ENCODE peak calls at places on chromosome 14, in eight cellular contexts. R is esophagus muscularis mucosa, V is sigmoid colon, B is stomach, G is H1, P is transverse colon, U is K562, J is HepG2. C is an unnamed sample.

GRCh38 chr14:105503296-105503640 is 12.2 kb downstream of the TEDC1 start:
- DNase-seq in R (no peak), V (peak), B (no peak), G (no peak), P (no peak), U (no peak), J (no peak), C (peak)

GRCh38 chr14:87705439-87705896 is 287.5 kb downstream of the GALC start:
- DNase-seq in R (peak), V (no peak), B (no peak), G (no peak), P (no peak), U (no peak), J (no peak), C (no peak)

GRCh38 chr14:96567289-96567899 is 65.2 kb downstream of the PAPOLA start:
- DNase-seq in R (no peak), V (no peak), B (no peak), G (no peak), P (no peak), U (no peak), J (peak), C (no peak)

GRCh38 chr14:76961631-76962302 is 66.7 kb downstream of the IRF2BPL start:
- DNase-seq in R (peak), V (peak), B (peak), G (peak), P (peak), U (peak), J (peak), C (peak)

GRCh38 chr14:99598774-99599173 is 5.2 kb downstream of the CCDC85C start:
- DNase-seq in R (no peak), V (no peak), B (no peak), G (no peak), P (no peak), U (no peak), J (peak), C (no peak)

GRCh38 chr14:61569783-61570182 is 125.5 kb upstream of the HIF1A start:
- DNase-seq in R (no peak), V (peak), B (peak), G (no peak), P (no peak), U (no peak), J (peak), C (no peak)

GRCh38 chr14:23561873-23562821 is 5.4 kb downstream of the AP1G2 start:
- DNase-seq in R (no peak), V (peak), B (no peak), G (no peak), P (no peak), U (no peak), J (no peak), C (no peak)

GRCh38 chr14:21098134-21098891 is at the start of gene ZNF219:
- DNase-seq in R (no peak), V (peak), B (peak), G (peak), P (peak), U (peak), J (peak), C (peak)

GRCh38 chr14:74649673-74650072 is 37.6 kb upstream of the LTBP2 start:
- DNase-seq in R (no peak), V (no peak), B (no peak), G (no peak), P (no peak), U (no peak), J (no peak), C (no peak)

GRCh38 chr14:53567236-53567785 is 389.3 kb downstream of the BMP4 start:
- DNase-seq in R (no peak), V (no peak), B (no peak), G (peak), P (no peak), U (no peak), J (no peak), C (no peak)

GRCh38 chr14:91143862-91144261 is 30.0 kb downstream of the DGLUCY start:
- DNase-seq in R (no peak), V (no peak), B (peak), G (no peak), P (no peak), U (no peak), J (no peak), C (no peak)

GRCh38 chr14:91509083-91509877 is 830 bp downstream of the PPP4R3A start:
- DNase-seq in R (no peak), V (peak), B (peak), G (no peak), P (peak), U (peak), J (peak), C (no peak)

GRCh38 chr14:31842905-31843304 is 234.2 kb upstream of the ARHGAP5 start:
- DNase-seq in R (no peak), V (no peak), B (no peak), G (no peak), P (no peak), U (no peak), J (no peak), C (no peak)

GRCh38 chr14:89228921-89229639 is 188.0 kb downstream of the FOXN3 start:
- DNase-seq in R (no peak), V (no peak), B (no peak), G (no peak), P (no peak), U (no peak), J (no peak), C (no peak)

GRCh38 chr14:85463512-85463911 is 66.4 kb upstream of the FLRT2 start:
- DNase-seq in R (no peak), V (no peak), B (no peak), G (no peak), P (no peak), U (no peak), J (no peak), C (no peak)

GRCh38 chr14:39169541-39169900 is 612 bp downstream of the TRAPPC6B start:
- DNase-seq in R (no peak), V (no peak), B (no peak), G (no peak), P (no peak), U (no peak), J (no peak), C (no peak)

GRCh38 chr14:91354979-91355685 is 62.5 kb downstream of the CCDC88C start:
- DNase-seq in R (no peak), V (no peak), B (no peak), G (peak), P (peak), U (peak), J (no peak), C (no peak)

GRCh38 chr14:96095581-96096476 is 56.7 kb downstream of the C14orf132 start:
- DNase-seq in R (no peak), V (no peak), B (peak), G (no peak), P (no peak), U (no peak), J (peak), C (peak)

GRCh38 chr14:21308479-21309237 is 28.8 kb downstream of the RPGRIP1 start:
- DNase-seq in R (no peak), V (peak), B (peak), G (peak), P (peak), U (peak), J (peak), C (peak)

GRCh38 chr14:78950654-78951053 is 780.5 kb downstream of the NRXN3 start:
- DNase-seq in R (no peak), V (no peak), B (no peak), G (no peak), P (no peak), U (no peak), J (no peak), C (no peak)

GRCh38 chr14:59406454-59407245 is 58.5 kb downstream of the GPR135 start:
- DNase-seq in R (no peak), V (no peak), B (no peak), G (no peak), P (no peak), U (no peak), J (peak), C (no peak)

GRCh38 chr14:21039585-21040369 is 2.4 kb upstream of the RNASE7 start:
- DNase-seq in R (no peak), V (peak), B (peak), G (no peak), P (peak), U (no peak), J (peak), C (no peak)

GRCh38 chr14:21019377-21019776 is 5.5 kb downstream of the NDRG2 start:
- DNase-seq in R (no peak), V (no peak), B (no peak), G (no peak), P (no peak), U (no peak), J (no peak), C (peak)

GRCh38 chr14:72104011-72104613 is 171.9 kb downstream of the RGS6 start:
- DNase-seq in R (no peak), V (no peak), B (no peak), G (peak), P (peak), U (peak), J (no peak), C (no peak)

GRCh38 chr14:55556929-55557623 is 22.9 kb upstream of the KTN1 start:
- DNase-seq in R (no peak), V (peak), B (peak), G (no peak), P (peak), U (no peak), J (peak), C (peak)

GRCh38 chr14:85122690-85123089 is 407.3 kb upstream of the FLRT2 start:
- DNase-seq in R (no peak), V (no peak), B (no peak), G (no peak), P (no peak), U (no peak), J (no peak), C (no peak)

GRCh38 chr14:101126376-101127130 is 223.0 kb upstream of the RTL1 start:
- DNase-seq in R (peak), V (peak), B (peak), G (no peak), P (no peak), U (no peak), J (no peak), C (no peak)

GRCh38 chr14:101499513-101499912 is 61.8 kb upstream of the DIO3 start:
- DNase-seq in R (no peak), V (peak), B (peak), G (no peak), P (no peak), U (no peak), J (no peak), C (no peak)

GRCh38 chr14:30389134-30389900 is 169.6 kb upstream of the G2E3 start:
- DNase-seq in R (no peak), V (no peak), B (no peak), G (no peak), P (no peak), U (no peak), J (no peak), C (no peak)

GRCh38 chr14:100778078-100778927 is 47.6 kb upstream of the MEG3 start:
- DNase-seq in R (no peak), V (peak), B (peak), G (no peak), P (no peak), U (no peak), J (no peak), C (peak)

GRCh38 chr14:26841920-26842741 is 244.3 kb upstream of the NOVA1 start:
- DNase-seq in R (no peak), V (peak), B (peak), G (no peak), P (peak), U (no peak), J (peak), C (peak)

GRCh38 chr14:83042858-83043257 is 1509.2 kb upstream of the SEL1L start:
- DNase-seq in R (no peak), V (no peak), B (no peak), G (no peak), P (no peak), U (no peak), J (no peak), C (no peak)

GRCh38 chr14:74913393-74913792 is 9.7 kb downstream of the RPS6KL1 start:
- DNase-seq in R (no peak), V (no peak), B (no peak), G (no peak), P (no peak), U (no peak), J (no peak), C (no peak)

GRCh38 chr14:91100086-91100485 is 13.8 kb upstream of the DGLUCY start:
- DNase-seq in R (no peak), V (no peak), B (no peak), G (no peak), P (no peak), U (no peak), J (no peak), C (no peak)

GRCh38 chr14:60956632-60957031 is 24.2 kb downstream of the TRMT5 start:
- DNase-seq in R (no peak), V (no peak), B (no peak), G (no peak), P (no peak), U (no peak), J (no peak), C (no peak)

GRCh38 chr14:28382460-28383220 is 383.9 kb upstream of the FOXG1 start:
- DNase-seq in R (no peak), V (no peak), B (no peak), G (no peak), P (no peak), U (no peak), J (peak), C (no peak)

GRCh38 chr14:90483551-90483950 is 86.7 kb downstream of the CALM1 start:
- DNase-seq in R (no peak), V (no peak), B (peak), G (no peak), P (peak), U (peak), J (no peak), C (no peak)

GRCh38 chr14:100440758-100441203 is 117.6 kb downstream of the SLC25A47 start:
- DNase-seq in R (no peak), V (no peak), B (no peak), G (no peak), P (no peak), U (peak), J (no peak), C (no peak)

GRCh38 chr14:20683896-20684661 is at the start of gene RNASE4:
- DNase-seq in R (peak), V (peak), B (peak), G (no peak), P (peak), U (peak), J (peak), C (peak)

GRCh38 chr14:103710771-103711392 is 4.4 kb downstream of the XRCC3 start:
- DNase-seq in R (no peak), V (no peak), B (no peak), G (no peak), P (peak), U (no peak), J (no peak), C (no peak)

GRCh38 chr14:103713304-103714062 is 1.8 kb downstream of the XRCC3 start:
- DNase-seq in R (no peak), V (no peak), B (no peak), G (no peak), P (no peak), U (peak), J (no peak), C (no peak)

GRCh38 chr14:103711516-103712431 is 3.5 kb downstream of the XRCC3 start:
- DNase-seq in R (no peak), V (peak), B (peak), G (no peak), P (peak), U (no peak), J (no peak), C (no peak)

GRCh38 chr14:103714063-103714724 is 1.1 kb downstream of the XRCC3 start:
- DNase-seq in R (no peak), V (no peak), B (no peak), G (no peak), P (no peak), U (no peak), J (no peak), C (no peak)

GRCh38 chr14:103712633-103713247 is 2.5 kb downstream of the XRCC3 start:
- DNase-seq in R (no peak), V (no peak), B (peak), G (no peak), P (no peak), U (no peak), J (no peak), C (no peak)
- TF ChIP-seq POLR2AphosphoS5 in R (no peak), V (no peak), B (no peak), G (no peak), P (no peak), U (no peak), J (no peak), C (no peak)

DNA sequence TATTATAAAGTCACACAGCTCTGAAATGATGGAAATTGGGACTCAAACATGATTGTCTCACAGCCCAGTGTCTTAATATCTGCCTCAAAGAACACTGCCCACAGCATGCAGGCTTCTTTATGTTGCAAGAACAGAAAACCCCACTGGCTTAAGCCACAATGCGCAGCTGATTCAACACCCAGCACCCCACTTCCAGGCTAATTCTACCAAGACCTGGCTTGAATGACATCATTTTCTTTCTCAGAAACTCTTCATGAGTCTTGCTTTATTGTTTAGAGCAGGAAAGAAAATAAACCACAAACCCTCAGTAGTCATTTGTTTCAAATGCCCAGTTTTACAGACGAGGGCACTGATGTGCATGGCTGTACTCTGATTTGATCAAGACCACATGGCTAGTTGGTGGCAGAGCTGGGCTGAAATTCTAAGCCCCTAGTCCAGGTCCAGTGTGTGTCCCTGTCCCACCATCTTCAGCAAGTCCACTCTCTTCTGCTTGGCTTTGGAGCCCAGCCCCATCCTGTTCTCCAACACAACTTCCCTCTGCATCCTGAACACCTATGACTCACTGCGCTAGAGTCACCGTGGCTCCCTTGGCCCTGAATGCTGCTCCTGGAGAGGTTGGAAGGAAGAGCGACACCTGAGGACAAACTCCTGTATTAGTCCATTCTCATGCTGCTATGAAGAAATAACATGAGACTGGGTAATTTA is 50.3 kb upstream of the SRSF5 start:
- DNase-seq in R (no peak), V (no peak), B (no peak), G (no peak), P (peak), U (no peak), J (no peak), C (no peak)
- TF ChIP-seq POLR2A in R (no peak), V (no peak), B (no peak), G (no peak), P (no peak), U (no peak), J (no peak), C (no peak)

GRCh38 chr14:36666416-36667206 is 5.0 kb downstream of the PAX9 start:
- DNase-seq in R (no peak), V (no peak), B (no peak), G (no peak), P (no peak), U (no peak), J (no peak), C (no peak)
- TF ChIP-seq EP300 in R (no peak), V (no peak), B (no peak), G (no peak), P (no peak), U (no peak), J (no peak), C (no peak)

DNA sequence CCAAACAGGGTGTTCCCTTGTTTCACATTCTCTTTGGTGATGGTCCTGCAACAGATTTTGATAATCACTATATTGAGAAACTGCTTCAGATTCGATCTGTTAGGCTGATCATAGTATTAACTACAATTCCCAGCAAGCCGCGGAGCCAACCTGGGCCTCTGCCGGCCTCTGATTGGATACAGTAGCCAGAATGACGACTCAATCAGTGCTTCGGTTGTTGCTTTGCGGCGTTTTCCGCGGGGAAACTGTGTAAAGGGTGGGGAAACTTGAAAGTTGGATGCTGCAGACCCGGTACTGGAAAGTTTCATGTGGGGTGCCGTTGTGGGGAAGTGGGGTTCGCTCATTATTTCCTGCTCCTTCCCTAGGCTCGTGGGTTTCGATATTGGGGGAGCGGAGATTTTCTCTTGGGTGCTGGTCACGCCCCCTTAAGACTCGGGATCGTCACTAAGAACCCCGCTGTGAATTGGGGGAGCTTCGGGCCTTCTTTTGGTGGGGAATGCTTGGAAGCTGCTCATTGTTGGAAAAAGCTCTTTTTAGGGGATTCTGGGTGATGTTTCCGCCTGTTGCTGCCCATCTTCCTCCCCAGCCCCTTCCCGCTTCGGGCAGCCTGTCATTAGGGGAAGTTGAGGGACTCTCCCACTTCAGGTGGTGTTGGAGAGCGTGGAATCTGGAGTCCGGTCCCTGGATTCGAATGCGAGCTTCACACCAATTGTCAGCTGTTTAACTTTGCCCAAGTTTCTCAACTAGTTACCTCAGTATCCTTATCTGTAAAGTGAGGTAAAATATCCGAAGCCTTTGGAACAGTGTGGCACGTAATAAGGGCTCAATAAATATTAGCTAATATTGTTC is at the start of gene RAD51B:
- DNase-seq in R (peak), V (peak), B (peak), G (no peak), P (peak), U (peak), J (peak), C (peak)
- TF ChIP-seq POLR2AphosphoS5 in R (peak), V (peak), B (no peak), G (no peak), P (peak), U (peak), J (peak), C (no peak)

GRCh38 chr14:73591690-73592448 is at the start of gene ACOT4:
- DNase-seq in R (no peak), V (peak), B (peak), G (no peak), P (peak), U (no peak), J (no peak), C (no peak)
- TF ChIP-seq POLR2A in R (no peak), V (no peak), B (no peak), G (no peak), P (no peak), U (no peak), J (no peak), C (no peak)

DNA sequence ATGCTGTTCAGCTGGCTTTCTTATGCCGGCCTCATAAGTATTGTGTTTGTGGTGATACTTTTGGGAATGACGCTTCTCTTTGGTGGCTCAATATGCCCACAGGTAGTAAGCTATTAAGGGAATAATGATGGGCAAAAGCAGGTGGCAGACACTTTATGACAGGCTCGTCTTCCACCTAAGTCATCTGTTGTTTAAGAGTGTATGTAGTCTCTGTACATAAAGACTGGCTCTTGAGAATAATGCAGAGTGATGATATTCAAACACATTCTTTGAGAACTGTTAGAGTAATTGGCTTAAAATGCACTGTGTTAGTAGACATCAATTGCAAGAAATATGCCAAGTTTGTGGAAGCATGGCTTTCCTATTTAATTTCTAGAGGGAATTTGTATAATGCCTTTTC is 694.8 kb upstream of the MIS18BP1 start:
- DNase-seq in R (no peak), V (no peak), B (no peak), G (no peak), P (no peak), U (no peak), J (no peak), C (no peak)
- TF ChIP-seq EP300 in R (no peak), V (no peak), B (no peak), G (no peak), P (no peak), U (no peak), J (no peak), C (no peak)

C was measured in suprapubic skin.